ENCODE peak calls at places on chromosomes 7 and 10, in seven cellular contexts. E is activated CD4-positive, alpha-beta T cell treated with anti-CD3 and anti-CD28 coated beads, Interleukin-2, amount 10 ng/mL, durations not matched to agents 7 days and 5 days; X is GM03348; F is activated CD8-positive, alpha-beta memory T cell treated with anti-CD3 and anti-CD28 coated beads, Interleukin-2, amount 50 U/mL, for 4 hours; T is aorta; G is stimulated activated CD8-positive, alpha-beta memory T cell treated with anti-CD3 and anti-CD28 coated beads, Interleukin-15, amount 100 ng/mL, for 4 hours; L is NCI-H2029. Y is an unnamed sample.

GRCh38 chr7:112422842-112423496 is 27.3 kb upstream of the IFRD1 start:
- DNase-seq in E (no peak), X (peak), F (no peak), T (peak), G (no peak), L (peak), Y (peak)

GRCh38 chr7:16129431-16130126 is 291.8 kb downstream of the CRPPA start:
- DNase-seq in E (no peak), X (peak), F (no peak), T (no peak), G (no peak), L (no peak), Y (no peak)

GRCh38 chr10:97428572-97428981 is 2.6 kb downstream of the PGAM1 start:
- DNase-seq in E (peak), X (peak), F (peak), T (no peak), G (no peak), L (no peak), Y (no peak)

GRCh38 chr7:133408212-133408611 is 155.3 kb downstream of the EXOC4 start:
- DNase-seq in E (no peak), X (no peak), F (no peak), T (no peak), G (no peak), L (no peak), Y (no peak)

GRCh38 chr10:68346774-68347173 is 14.0 kb upstream of the PBLD start:
- DNase-seq in E (no peak), X (no peak), F (no peak), T (no peak), G (no peak), L (no peak), Y (no peak)

GRCh38 chr10:17344206-17344605 is 110.2 kb downstream of the ST8SIA6 start:
- DNase-seq in E (no peak), X (no peak), F (no peak), T (no peak), G (no peak), L (no peak), Y (no peak)

GRCh38 chr7:49324707-49325106 is 400.4 kb downstream of the CDC14C start:
- DNase-seq in E (no peak), X (peak), F (no peak), T (no peak), G (no peak), L (no peak), Y (no peak)

GRCh38 chr7:156940421-156941122 is 8.9 kb upstream of the NOM1 start:
- DNase-seq in E (no peak), X (no peak), F (no peak), T (no peak), G (no peak), L (no peak), Y (no peak)